ENCODE peak calls at places on chromosomes 16 and 17, in six cellular contexts. One of them, this sample, is unnamed.

GRCh38 chr17:65674246-65675045 is 113.0 kb upstream of the AXIN2 start:
- DNase-seq in stimulated activated CD8-positive, alpha-beta memory T cell treated with anti-CD3 and anti-CD28 coated beads, Interleukin-7, amount 100 ng/mL, for 1 hour: no peak
- DNase-seq in HAP-1: no peak
- DNase-seq in HTR-8/SVneo: no peak
- DNase-seq in naive thymus-derived CD8-positive, alpha-beta T cell: no peak
- DNase-seq in smooth muscle cell of the brain vasculature: no peak
- DNase-seq in this sample: no peak

GRCh38 chr17:80123791-80124190 is 22.4 kb downstream of the GAA start:
- DNase-seq in naive thymus-derived CD8-positive, alpha-beta T cell: no peak
- DNase-seq in HTR-8/SVneo: no peak
- DNase-seq in stimulated activated CD8-positive, alpha-beta memory T cell treated with anti-CD3 and anti-CD28 coated beads, Interleukin-7, amount 100 ng/mL, for 1 hour: no peak
- DNase-seq in HAP-1: no peak
- DNase-seq in smooth muscle cell of the brain vasculature: no peak
- DNase-seq in this sample: no peak

GRCh38 chr16:81266680-81267095 is 28.2 kb downstream of the BCO1 start:
- DNase-seq in naive thymus-derived CD8-positive, alpha-beta T cell: no peak
- DNase-seq in stimulated activated CD8-positive, alpha-beta memory T cell treated with anti-CD3 and anti-CD28 coated beads, Interleukin-7, amount 100 ng/mL, for 1 hour: no peak
- DNase-seq in HAP-1: no peak
- DNase-seq in smooth muscle cell of the brain vasculature: no peak
- DNase-seq in HTR-8/SVneo: no peak
- DNase-seq in this sample: no peak

GRCh38 chr17:73976676-73977521 is 226.6 kb upstream of the RPL38 start:
- DNase-seq in HTR-8/SVneo: no peak
- DNase-seq in smooth muscle cell of the brain vasculature: no peak
- DNase-seq in naive thymus-derived CD8-positive, alpha-beta T cell: no peak
- DNase-seq in HAP-1: no peak
- DNase-seq in stimulated activated CD8-positive, alpha-beta memory T cell treated with anti-CD3 and anti-CD28 coated beads, Interleukin-7, amount 100 ng/mL, for 1 hour: no peak
- DNase-seq in this sample: no peak

GRCh38 chr17:78368854-78369495 is 9.1 kb upstream of the SOCS3 start:
- DNase-seq in HTR-8/SVneo: no peak
- DNase-seq in naive thymus-derived CD8-positive, alpha-beta T cell: no peak
- DNase-seq in stimulated activated CD8-positive, alpha-beta memory T cell treated with anti-CD3 and anti-CD28 coated beads, Interleukin-7, amount 100 ng/mL, for 1 hour: no peak
- DNase-seq in HAP-1: no peak
- DNase-seq in smooth muscle cell of the brain vasculature: no peak
- DNase-seq in this sample: no peak

GRCh38 chr17:1644493-1645206 is 882 bp downstream of the SCARF1 start:
- DNase-seq in stimulated activated CD8-positive, alpha-beta memory T cell treated with anti-CD3 and anti-CD28 coated beads, Interleukin-7, amount 100 ng/mL, for 1 hour: no peak
- DNase-seq in smooth muscle cell of the brain vasculature: no peak
- DNase-seq in HTR-8/SVneo: peak; percentile 72
- DNase-seq in naive thymus-derived CD8-positive, alpha-beta T cell: no peak
- DNase-seq in HAP-1: no peak
- DNase-seq in this sample: peak; percentile 69

GRCh38 chr17:9435165-9435564 is 140.5 kb downstream of the STX8 start:
- DNase-seq in stimulated activated CD8-positive, alpha-beta memory T cell treated with anti-CD3 and anti-CD28 coated beads, Interleukin-7, amount 100 ng/mL, for 1 hour: no peak
- DNase-seq in HAP-1: no peak
- DNase-seq in naive thymus-derived CD8-positive, alpha-beta T cell: no peak
- DNase-seq in smooth muscle cell of the brain vasculature: no peak
- DNase-seq in HTR-8/SVneo: no peak
- DNase-seq in this sample: no peak

GRCh38 chr17:54901230-54901847 is 687 bp downstream of the TOM1L1 start:
- DNase-seq in HAP-1: peak; percentile 48
- DNase-seq in stimulated activated CD8-positive, alpha-beta memory T cell treated with anti-CD3 and anti-CD28 coated beads, Interleukin-7, amount 100 ng/mL, for 1 hour: no peak
- DNase-seq in naive thymus-derived CD8-positive, alpha-beta T cell: no peak
- DNase-seq in smooth muscle cell of the brain vasculature: no peak
- DNase-seq in HTR-8/SVneo: peak; percentile 24
- DNase-seq in this sample: no peak

GRCh38 chr16:26859086-26859485 is 207.6 kb upstream of the C16orf82 start:
- DNase-seq in HAP-1: no peak
- DNase-seq in HTR-8/SVneo: no peak
- DNase-seq in smooth muscle cell of the brain vasculature: no peak
- DNase-seq in stimulated activated CD8-positive, alpha-beta memory T cell treated with anti-CD3 and anti-CD28 coated beads, Interleukin-7, amount 100 ng/mL, for 1 hour: no peak
- DNase-seq in naive thymus-derived CD8-positive, alpha-beta T cell: no peak
- DNase-seq in this sample: no peak

GRCh38 chr16:27334192-27334764 is 20.5 kb downstream of the IL4R start:
- DNase-seq in stimulated activated CD8-positive, alpha-beta memory T cell treated with anti-CD3 and anti-CD28 coated beads, Interleukin-7, amount 100 ng/mL, for 1 hour: no peak
- DNase-seq in naive thymus-derived CD8-positive, alpha-beta T cell: no peak
- DNase-seq in smooth muscle cell of the brain vasculature: no peak
- DNase-seq in HTR-8/SVneo: no peak
- DNase-seq in HAP-1: no peak
- DNase-seq in this sample: no peak

GRCh38 chr16:88681709-88682451 is 4.4 kb downstream of the SNAI3 start:
- DNase-seq in HTR-8/SVneo: no peak
- DNase-seq in smooth muscle cell of the brain vasculature: no peak
- DNase-seq in naive thymus-derived CD8-positive, alpha-beta T cell: peak; percentile 73
- DNase-seq in HAP-1: no peak
- DNase-seq in stimulated activated CD8-positive, alpha-beta memory T cell treated with anti-CD3 and anti-CD28 coated beads, Interleukin-7, amount 100 ng/mL, for 1 hour: no peak
- DNase-seq in this sample: peak; percentile 86

GRCh38 chr17:29390856-29391631 is 881 bp downstream of the TAOK1 start:
- DNase-seq in HAP-1: peak; percentile 48
- DNase-seq in naive thymus-derived CD8-positive, alpha-beta T cell: peak; percentile 17
- DNase-seq in HTR-8/SVneo: no peak
- DNase-seq in stimulated activated CD8-positive, alpha-beta memory T cell treated with anti-CD3 and anti-CD28 coated beads, Interleukin-7, amount 100 ng/mL, for 1 hour: no peak
- DNase-seq in smooth muscle cell of the brain vasculature: no peak
- DNase-seq in this sample: no peak

GRCh38 chr17:74125160-74125559 is 78.3 kb upstream of the RPL38 start:
- DNase-seq in HTR-8/SVneo: no peak
- DNase-seq in HAP-1: no peak
- DNase-seq in naive thymus-derived CD8-positive, alpha-beta T cell: no peak
- DNase-seq in stimulated activated CD8-positive, alpha-beta memory T cell treated with anti-CD3 and anti-CD28 coated beads, Interleukin-7, amount 100 ng/mL, for 1 hour: no peak
- DNase-seq in smooth muscle cell of the brain vasculature: no peak
- DNase-seq in this sample: no peak

GRCh38 chr17:18117974-18118632 is 9.5 kb downstream of the MYO15A start:
- DNase-seq in HTR-8/SVneo: no peak
- DNase-seq in smooth muscle cell of the brain vasculature: no peak
- DNase-seq in naive thymus-derived CD8-positive, alpha-beta T cell: no peak
- DNase-seq in stimulated activated CD8-positive, alpha-beta memory T cell treated with anti-CD3 and anti-CD28 coated beads, Interleukin-7, amount 100 ng/mL, for 1 hour: no peak
- DNase-seq in HAP-1: no peak
- DNase-seq in this sample: no peak

GRCh38 chr16:30744146-30744545 is 4.1 kb upstream of the PHKG2 start:
- DNase-seq in naive thymus-derived CD8-positive, alpha-beta T cell: no peak
- DNase-seq in smooth muscle cell of the brain vasculature: no peak
- DNase-seq in HTR-8/SVneo: no peak
- DNase-seq in HAP-1: no peak
- DNase-seq in stimulated activated CD8-positive, alpha-beta memory T cell treated with anti-CD3 and anti-CD28 coated beads, Interleukin-7, amount 100 ng/mL, for 1 hour: no peak
- DNase-seq in this sample: no peak

This sample was measured in B cell.